ENCODE peak calls at places on chromosomes 12 and 14, in six cellular contexts. K is brain microvascular endothelial cell, G is fibroblast of the aortic adventitia, V is lower leg skin, C is bronchial epithelial cell, M is neuronal stem cell. E is an unnamed sample.

GRCh38 chr12:56631790-56632700 is 1.9 kb upstream of the BAZ2A start:
- DNase-seq in C (peak; percentile 57), V (peak; percentile 92), G (peak; percentile 25), M (no peak), K (peak; percentile 18), E (peak; percentile 75)

GRCh38 chr14:85195872-85196477 is 334.0 kb upstream of the FLRT2 start:
- DNase-seq in K (peak; percentile 5), V (no peak), M (no peak), G (peak; percentile 49), C (peak; percentile 23), E (no peak)

GRCh38 chr14:77316872-77317271 is 3.8 kb downstream of the POMT2 start:
- DNase-seq in C (peak; percentile 72), K (no peak), M (no peak), V (peak; percentile 83), G (no peak), E (peak; percentile 75)

GRCh38 chr14:74517731-74518130 is 24.2 kb downstream of the ISCA2 start:
- DNase-seq in K (no peak), C (no peak), V (no peak), G (no peak), M (no peak), E (no peak)

GRCh38 chr12:110537605-110538409 is 35.7 kb downstream of the RAD9B start:
- DNase-seq in G (no peak), V (no peak), C (peak; percentile 54), M (no peak), K (peak; percentile 11), E (peak; percentile 44)

GRCh38 chr12:57319678-57320469 is 68.9 kb upstream of the STAC3 start:
- DNase-seq in V (no peak), C (no peak), M (no peak), K (no peak), G (peak; percentile 25), E (no peak)

GRCh38 chr12:5244513-5244972 is 187.4 kb upstream of the NTF3 start:
- DNase-seq in M (peak; percentile 30), V (no peak), G (no peak), C (no peak), K (no peak), E (peak; percentile 57)

GRCh38 chr12:121523741-121524140 is 57.1 kb downstream of the KDM2B start:
- DNase-seq in K (no peak), C (no peak), V (no peak), M (no peak), G (no peak), E (no peak)

GRCh38 chr14:94129758-94130414 is 482 bp upstream of the IFI27L2 start:
- DNase-seq in M (peak; percentile 42), G (peak; percentile 65), K (peak; percentile 35), C (peak; percentile 80), V (peak; percentile 85), E (no peak)

GRCh38 chr14:72463291-72463866 is 430.5 kb downstream of the DPF3 start:
- DNase-seq in G (no peak), V (peak; percentile 61), K (peak; percentile 59), C (no peak), M (no peak), E (no peak)

GRCh38 chr12:31622038-31622437 is 31.1 kb upstream of the DENND5B start:
- DNase-seq in M (no peak), K (no peak), V (no peak), G (no peak), C (no peak), E (no peak)

GRCh38 chr12:117564885-117565284 is 203.5 kb upstream of the NOS1 start:
- DNase-seq in K (no peak), V (no peak), G (no peak), C (no peak), M (peak; percentile 23), E (no peak)

GRCh38 chr12:6201199-6201608 is 1.0 kb downstream of the CD9 start:
- DNase-seq in M (no peak), V (no peak), K (no peak), C (no peak), G (no peak), E (peak; percentile 72)

GRCh38 chr12:75389061-75389460 is 1.8 kb upstream of the GLIPR1L2 start:
- DNase-seq in G (peak; percentile 41), K (peak; percentile 34), M (no peak), V (no peak), C (peak; percentile 78), E (peak; percentile 10)

GRCh38 chr12:13784504-13784903 is 196.9 kb downstream of the GRIN2B start:
- DNase-seq in V (no peak), C (no peak), M (no peak), K (no peak), G (no peak), E (no peak)

GRCh38 chr12:47087088-47087688 is 7.4 kb upstream of the AMIGO2 start:
- DNase-seq in C (no peak), K (no peak), V (no peak), M (no peak), G (peak; percentile 72), E (no peak)

GRCh38 chr12:28374556-28374955 is 184.3 kb downstream of the CCDC91 start:
- DNase-seq in G (peak; percentile 57), C (peak; percentile 10), K (no peak), V (no peak), M (no peak), E (no peak)

GRCh38 chr14:77390188-77390587 is 13.0 kb downstream of the SAMD15 start:
- DNase-seq in M (no peak), K (no peak), V (no peak), G (no peak), C (no peak), E (peak; percentile 73)

GRCh38 chr14:32865827-32866376 is 72.8 kb upstream of the NPAS3 start:
- DNase-seq in G (no peak), M (no peak), V (no peak), K (no peak), C (no peak), E (no peak)

GRCh38 chr14:44564908-44565307 is 57.8 kb upstream of the FSCB start:
- DNase-seq in V (no peak), C (peak; percentile 1), G (peak; percentile 14), M (no peak), K (no peak), E (no peak)

GRCh38 chr12:125981610-125982253 is 916.5 kb downstream of the AACS start:
- DNase-seq in M (no peak), V (no peak), C (no peak), G (no peak), K (no peak), E (no peak)

GRCh38 chr12:117393656-117394055 is 32.2 kb upstream of the NOS1 start:
- DNase-seq in K (no peak), G (no peak), V (no peak), M (no peak), C (no peak), E (no peak)

GRCh38 chr12:95721320-95721719 is 69.2 kb downstream of the NTN4 start:
- DNase-seq in K (no peak), G (peak; percentile 14), M (no peak), C (peak; percentile 91), V (no peak), E (no peak)

GRCh38 chr14:42872775-42873174 is 1266.1 kb downstream of the LRFN5 start:
- DNase-seq in K (no peak), V (no peak), C (no peak), G (no peak), M (no peak), E (no peak)

GRCh38 chr14:77498120-77498979 is at the start of gene ISM2:
- DNase-seq in M (peak; percentile 44), V (no peak), K (peak; percentile 2), G (peak; percentile 23), C (no peak), E (peak; percentile 23)

GRCh38 chr14:105091335-105092123 is 26.3 kb upstream of the GPR132 start:
- DNase-seq in C (peak; percentile 85), V (peak; percentile 95), M (no peak), K (no peak), G (peak; percentile 19), E (peak; percentile 98)

GRCh38 chr14:105090493-105091334 is 25.5 kb upstream of the GPR132 start:
- DNase-seq in G (peak; percentile 74), C (peak; percentile 68), M (peak; percentile 81), V (peak; percentile 97), K (peak; percentile 54), E (peak; percentile 89)

GRCh38 chr14:105092912-105093425 is 27.7 kb upstream of the GPR132 start:
- DNase-seq in M (no peak), K (peak; percentile 12), C (no peak), V (peak; percentile 90), G (peak; percentile 42), E (peak; percentile 74)

GRCh38 chr14:105093426-105094192 is 28.4 kb upstream of the GPR132 start:
- DNase-seq in G (peak; percentile 54), M (peak; percentile 79), K (peak; percentile 54), C (peak; percentile 82), V (peak; percentile 90), E (peak; percentile 79)

GRCh38 chr14:105092124-105092911 is 27.1 kb upstream of the GPR132 start:
- DNase-seq in C (peak; percentile 37), M (no peak), K (no peak), G (no peak), V (peak; percentile 88), E (peak; percentile 88)
- H3K4me3 ChIP-seq in C (peak overlapping the region; percentile 74), M (peak overlapping the region; percentile 58), K (peak overlapping the region; percentile 45), G (peak overlapping the region; percentile 73), V (no peak overlapping the region), E (no peak overlapping the region)

DNA sequence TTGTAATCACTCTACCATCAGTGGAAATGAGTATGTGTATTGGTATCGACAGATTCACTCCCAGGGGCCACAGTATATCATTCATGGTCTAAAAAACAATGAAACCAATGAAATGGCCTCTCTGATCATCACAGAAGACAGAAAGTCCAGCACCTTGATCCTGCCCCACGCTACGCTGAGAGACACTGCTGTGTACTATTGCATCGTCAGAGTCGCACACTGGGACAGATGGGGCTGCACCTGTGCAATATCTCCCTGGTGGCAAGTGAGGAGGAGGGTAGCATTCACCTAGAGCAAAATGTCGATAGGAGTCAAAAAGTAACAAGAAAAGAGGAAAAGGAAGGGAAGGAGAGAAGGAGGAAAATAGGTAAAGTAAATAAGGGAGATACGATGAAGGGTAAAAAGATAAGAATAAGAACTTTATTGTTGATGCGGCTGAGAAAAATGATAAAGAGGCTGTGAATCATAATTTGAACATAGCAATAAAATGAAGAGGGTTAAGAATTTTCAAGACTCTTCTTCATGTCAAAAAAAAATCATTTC is 450.5 kb upstream of the OR4E1 start:
- DNase-seq in M (no peak), C (no peak), V (no peak), K (no peak), G (no peak), E (no peak)
- H3K4me3 ChIP-seq in M (no peak overlapping the region), C (no peak overlapping the region), V (no peak overlapping the region), K (no peak overlapping the region), G (no peak overlapping the region), E (no peak overlapping the region)

DNA sequence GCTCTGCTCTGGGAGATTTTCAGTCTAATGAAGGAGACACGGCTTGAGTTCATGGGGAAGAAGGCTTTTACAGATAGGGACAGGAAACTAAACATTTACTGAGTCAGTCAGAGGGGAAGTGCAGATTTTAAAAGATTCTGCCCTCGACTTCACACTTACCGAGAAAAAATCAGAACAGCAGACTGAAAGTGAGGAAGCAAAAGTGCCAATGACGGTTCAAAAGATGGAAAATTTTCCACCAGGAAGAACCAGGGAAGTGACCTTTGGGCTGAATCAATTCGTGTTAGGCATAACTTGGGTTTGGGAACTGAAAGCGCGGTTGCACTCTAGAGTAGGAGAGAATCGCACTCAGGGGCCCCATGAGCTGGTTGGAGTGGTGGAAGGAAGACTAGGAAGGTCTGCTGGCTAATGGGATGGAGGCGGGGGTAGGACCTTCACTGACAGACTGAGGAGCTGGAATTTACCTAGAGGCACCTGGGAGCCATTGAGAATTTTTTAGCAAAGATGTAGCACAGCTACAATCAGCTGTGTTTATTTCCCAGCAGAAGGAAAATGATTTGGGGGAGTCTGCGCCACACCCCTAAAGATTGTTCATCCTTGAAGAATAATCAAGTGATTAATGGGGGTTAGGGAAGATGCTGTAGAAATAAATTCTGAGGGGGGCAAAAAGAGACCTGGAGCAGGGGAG is 1.2 kb downstream of the KCNK13 start:
- DNase-seq in K (no peak), C (no peak), V (peak; percentile 62), M (no peak), G (no peak), E (peak; percentile 27)
- H3K4me3 ChIP-seq in K (no peak overlapping the region), C (no peak overlapping the region), V (no peak overlapping the region), M (no peak overlapping the region), G (no peak overlapping the region), E (no peak overlapping the region)

GRCh38 chr14:91573894-91574837 is 64.1 kb upstream of the PPP4R3A start:
- DNase-seq in C (peak; percentile 48), K (peak; percentile 31), M (peak; percentile 21), G (peak; percentile 53), V (no peak), E (peak; percentile 59)
- H3K4me3 ChIP-seq in C (peak overlapping the region; percentile 42), K (peak overlapping the region; percentile 40), M (peak overlapping the region; percentile 3), G (peak overlapping the region; percentile 61), V (peak overlapping the region; percentile 20), E (no peak overlapping the region)

E was measured in small intestine.